ENCODE peak calls at places on chromosomes 6 and 20, in ten cellular contexts. One of them, this sample, is unnamed.

GRCh38 chr6:161434331-161434730 is 160.5 kb upstream of the AGPAT4 start:
- DNase-seq in fibroblast of lung: peak
- DNase-seq in NT2/D1: no peak
- DNase-seq in NCI-H82: no peak
- DNase-seq in RPMI8226: no peak
- DNase-seq in iris pigment epithelial cell: no peak
- DNase-seq in GM03348: peak
- DNase-seq in activated T-cell treated with anti-CD3 and anti-CD28 coated beads for 4 hours: no peak
- DNase-seq in WTC11: no peak
- DNase-seq in T-cell: no peak
- DNase-seq in this sample: no peak

GRCh38 chr20:63094767-63095499 is 88.2 kb upstream of the BHLHE23 start:
- DNase-seq in fibroblast of lung: no peak
- DNase-seq in NT2/D1: no peak
- DNase-seq in NCI-H82: no peak
- DNase-seq in RPMI8226: no peak
- DNase-seq in iris pigment epithelial cell: no peak
- DNase-seq in GM03348: no peak
- DNase-seq in activated T-cell treated with anti-CD3 and anti-CD28 coated beads for 4 hours: no peak
- DNase-seq in WTC11: peak
- DNase-seq in T-cell: no peak
- DNase-seq in this sample: no peak

GRCh38 chr6:135006386-135006914 is 48.2 kb downstream of the HBS1L start:
- DNase-seq in fibroblast of lung: peak
- DNase-seq in NT2/D1: no peak
- DNase-seq in NCI-H82: peak
- DNase-seq in RPMI8226: no peak
- DNase-seq in iris pigment epithelial cell: peak
- DNase-seq in GM03348: no peak
- DNase-seq in activated T-cell treated with anti-CD3 and anti-CD28 coated beads for 4 hours: no peak
- DNase-seq in WTC11: no peak
- DNase-seq in T-cell: no peak
- DNase-seq in this sample: no peak

GRCh38 chr6:161631676-161632194 is 357.9 kb upstream of the AGPAT4 start:
- DNase-seq in fibroblast of lung: peak
- DNase-seq in NT2/D1: no peak
- DNase-seq in NCI-H82: no peak
- DNase-seq in RPMI8226: no peak
- DNase-seq in iris pigment epithelial cell: peak
- DNase-seq in GM03348: peak
- DNase-seq in activated T-cell treated with anti-CD3 and anti-CD28 coated beads for 4 hours: no peak
- DNase-seq in WTC11: no peak
- DNase-seq in T-cell: no peak
- DNase-seq in this sample: no peak

GRCh38 chr6:135935951-135936601 is 84.6 kb downstream of the PDE7B start:
- DNase-seq in fibroblast of lung: peak
- DNase-seq in NT2/D1: no peak
- DNase-seq in NCI-H82: no peak
- DNase-seq in RPMI8226: no peak
- DNase-seq in iris pigment epithelial cell: peak
- DNase-seq in GM03348: peak
- DNase-seq in activated T-cell treated with anti-CD3 and anti-CD28 coated beads for 4 hours: no peak
- DNase-seq in WTC11: no peak
- DNase-seq in T-cell: no peak
- DNase-seq in this sample: no peak

GRCh38 chr20:17969276-17969883 is 562 bp downstream of the MGME1 start:
- DNase-seq in fibroblast of lung: no peak
- DNase-seq in NT2/D1: no peak
- DNase-seq in NCI-H82: peak
- DNase-seq in RPMI8226: peak
- DNase-seq in iris pigment epithelial cell: no peak
- DNase-seq in GM03348: peak
- DNase-seq in activated T-cell treated with anti-CD3 and anti-CD28 coated beads for 4 hours: no peak
- DNase-seq in WTC11: no peak
- DNase-seq in T-cell: peak
- DNase-seq in this sample: no peak

GRCh38 chr20:56554869-56555268 is 21.8 kb downstream of the FAM209B start:
- DNase-seq in fibroblast of lung: peak
- DNase-seq in NT2/D1: peak
- DNase-seq in NCI-H82: peak
- DNase-seq in RPMI8226: peak
- DNase-seq in iris pigment epithelial cell: peak
- DNase-seq in GM03348: peak
- DNase-seq in activated T-cell treated with anti-CD3 and anti-CD28 coated beads for 4 hours: no peak
- DNase-seq in WTC11: no peak
- DNase-seq in T-cell: no peak
- DNase-seq in this sample: no peak

GRCh38 chr6:48641544-48641943 is 530.5 kb upstream of the PTCHD4 start:
- DNase-seq in fibroblast of lung: peak
- DNase-seq in NT2/D1: no peak
- DNase-seq in NCI-H82: no peak
- DNase-seq in RPMI8226: no peak
- DNase-seq in iris pigment epithelial cell: peak
- DNase-seq in GM03348: no peak
- DNase-seq in activated T-cell treated with anti-CD3 and anti-CD28 coated beads for 4 hours: no peak
- DNase-seq in WTC11: no peak
- DNase-seq in T-cell: no peak
- DNase-seq in this sample: no peak

GRCh38 chr6:1765160-1765900 is 155.6 kb downstream of the FOXC1 start:
- DNase-seq in fibroblast of lung: no peak
- DNase-seq in NT2/D1: no peak
- DNase-seq in NCI-H82: no peak
- DNase-seq in RPMI8226: no peak
- DNase-seq in iris pigment epithelial cell: no peak
- DNase-seq in GM03348: no peak
- DNase-seq in activated T-cell treated with anti-CD3 and anti-CD28 coated beads for 4 hours: no peak
- DNase-seq in WTC11: no peak
- DNase-seq in T-cell: no peak
- DNase-seq in this sample: no peak

GRCh38 chr6:36392621-36393020 is 5.2 kb upstream of the ETV7 start:
- DNase-seq in fibroblast of lung: no peak
- DNase-seq in NT2/D1: no peak
- DNase-seq in NCI-H82: no peak
- DNase-seq in RPMI8226: no peak
- DNase-seq in iris pigment epithelial cell: no peak
- DNase-seq in GM03348: no peak
- DNase-seq in activated T-cell treated with anti-CD3 and anti-CD28 coated beads for 4 hours: no peak
- DNase-seq in WTC11: peak
- DNase-seq in T-cell: no peak
- DNase-seq in this sample: no peak

GRCh38 chr20:35842361-35842760 is 70.5 kb downstream of the PHF20 start:
- DNase-seq in fibroblast of lung: no peak
- DNase-seq in NT2/D1: no peak
- DNase-seq in NCI-H82: no peak
- DNase-seq in RPMI8226: no peak
- DNase-seq in iris pigment epithelial cell: no peak
- DNase-seq in GM03348: no peak
- DNase-seq in activated T-cell treated with anti-CD3 and anti-CD28 coated beads for 4 hours: no peak
- DNase-seq in WTC11: no peak
- DNase-seq in T-cell: no peak
- DNase-seq in this sample: no peak

GRCh38 chr6:114989279-114989964 is 646.6 kb upstream of the HS3ST5 start:
- DNase-seq in fibroblast of lung: no peak
- DNase-seq in NT2/D1: no peak
- DNase-seq in NCI-H82: no peak
- DNase-seq in RPMI8226: no peak
- DNase-seq in iris pigment epithelial cell: no peak
- DNase-seq in GM03348: no peak
- DNase-seq in activated T-cell treated with anti-CD3 and anti-CD28 coated beads for 4 hours: no peak
- DNase-seq in WTC11: no peak
- DNase-seq in T-cell: no peak
- DNase-seq in this sample: no peak

GRCh38 chr20:36465109-36466080 is 75.9 kb upstream of the MYL9 start:
- DNase-seq in fibroblast of lung: peak
- DNase-seq in NT2/D1: peak
- DNase-seq in NCI-H82: peak
- DNase-seq in RPMI8226: no peak
- DNase-seq in iris pigment epithelial cell: peak
- DNase-seq in GM03348: peak
- DNase-seq in activated T-cell treated with anti-CD3 and anti-CD28 coated beads for 4 hours: peak
- DNase-seq in WTC11: no peak
- DNase-seq in T-cell: peak
- DNase-seq in this sample: peak

This sample was measured in activated CD4-positive, alpha-beta T cell treated with anti-CD3 and anti-CD28 coated beads for 4 hours.